ENCODE peak calls at places on chromosomes 13 and 19, in ten cellular contexts. D is psoas muscle, M is fibroblast of lung, W is GM19239, E is astrocyte of the hippocampus, K is ecto neural progenitor cell, X is Peyer's patch, U is hippocampal formation, N is tibial nerve, O is anterior cingulate cortex. L is an unnamed sample.

GRCh38 chr13:21529102-21529893 is 70.2 kb upstream of the ZDHHC20 start:
- DNase-seq in X (no peak), D (no peak), U (no peak), E (no peak), N (no peak), M (no peak), K (no peak), O (no peak), W (no peak), L (peak)

GRCh38 chr13:113305208-113305607 is 8.2 kb downstream of the LAMP1 start:
- DNase-seq in K (no peak), D (no peak), O (no peak), X (no peak), W (no peak), E (peak), N (no peak), M (peak), U (no peak), L (no peak)

GRCh38 chr19:13978306-13978705 is 26.0 kb downstream of the DCAF15 start:
- DNase-seq in N (peak), D (peak), U (peak), W (no peak), K (peak), M (no peak), X (peak), E (peak), O (peak), L (no peak)

GRCh38 chr19:38043649-38044144 is 136.7 kb downstream of the SIPA1L3 start:
- DNase-seq in N (no peak), D (no peak), O (no peak), M (no peak), U (no peak), K (no peak), E (no peak), X (no peak), W (no peak), L (no peak)

GRCh38 chr13:42110410-42111155 is 62.1 kb downstream of the DGKH start:
- DNase-seq in O (no peak), E (peak), K (no peak), X (no peak), U (no peak), D (no peak), M (peak), W (peak), N (no peak), L (peak)

GRCh38 chr13:89968468-89968867 is 1379.0 kb upstream of the MIR17HG start:
- DNase-seq in N (no peak), W (no peak), U (no peak), D (no peak), X (no peak), O (no peak), M (no peak), K (no peak), E (no peak), L (no peak)

GRCh38 chr19:47663911-47664771 is 49.1 kb upstream of the EHD2 start:
- DNase-seq in W (no peak), U (peak), E (peak), K (no peak), X (peak), N (peak), O (peak), D (peak), M (peak), L (no peak)

GRCh38 chr13:66341978-66342377 is 888.2 kb downstream of the PCDH9 start:
- DNase-seq in U (no peak), O (no peak), N (no peak), W (no peak), D (no peak), E (no peak), M (no peak), K (no peak), X (no peak), L (no peak)

L was measured in cerebellum.